ENCODE peak calls at places on chromosomes 2 and 18, in five cellular contexts. One of them, this sample, is unnamed.

GRCh38 chr18:45589559-45590041 is 25.7 kb upstream of the SLC14A2 start:
- DNase-seq in Calu3: no peak
- DNase-seq in endothelial cell: no peak
- DNase-seq in GM06990: no peak
- DNase-seq in CD4-positive, alpha-beta T cell: no peak
- DNase-seq in this sample: no peak

GRCh38 chr2:9230881-9231280 is 24.3 kb downstream of the ASAP2 start:
- DNase-seq in Calu3: no peak
- DNase-seq in endothelial cell: no peak
- DNase-seq in GM06990: no peak
- DNase-seq in CD4-positive, alpha-beta T cell: no peak
- DNase-seq in this sample: no peak

GRCh38 chr2:73111300-73112025 is 1.3 kb downstream of the RAB11FIP5 start:
- DNase-seq in Calu3: peak
- DNase-seq in endothelial cell: peak
- DNase-seq in GM06990: no peak
- DNase-seq in CD4-positive, alpha-beta T cell: no peak
- DNase-seq in this sample: no peak

GRCh38 chr2:45736757-45737704 is 85.6 kb downstream of the PRKCE start:
- DNase-seq in Calu3: no peak
- DNase-seq in endothelial cell: no peak
- DNase-seq in GM06990: no peak
- DNase-seq in CD4-positive, alpha-beta T cell: no peak
- DNase-seq in this sample: no peak

GRCh38 chr2:24077535-24077877 is 1.4 kb upstream of the SF3B6 start:
- DNase-seq in Calu3: no peak
- DNase-seq in endothelial cell: peak
- DNase-seq in GM06990: no peak
- DNase-seq in CD4-positive, alpha-beta T cell: no peak
- DNase-seq in this sample: no peak

GRCh38 chr2:196200557-196200956 is 29.2 kb upstream of the STK17B start:
- DNase-seq in Calu3: no peak
- DNase-seq in endothelial cell: no peak
- DNase-seq in GM06990: peak
- DNase-seq in CD4-positive, alpha-beta T cell: no peak
- DNase-seq in this sample: peak

GRCh38 chr2:219574509-219575311 is 2.6 kb downstream of the INHA start:
- DNase-seq in Calu3: no peak
- DNase-seq in endothelial cell: no peak
- DNase-seq in GM06990: no peak
- DNase-seq in CD4-positive, alpha-beta T cell: no peak
- DNase-seq in this sample: no peak

GRCh38 chr2:23523651-23524260 is 138.8 kb downstream of the KLHL29 start:
- DNase-seq in Calu3: no peak
- DNase-seq in endothelial cell: no peak
- DNase-seq in GM06990: no peak
- DNase-seq in CD4-positive, alpha-beta T cell: no peak
- DNase-seq in this sample: no peak

GRCh38 chr18:13269599-13270011 is 51.0 kb downstream of the LDLRAD4 start:
- DNase-seq in Calu3: no peak
- DNase-seq in endothelial cell: no peak
- DNase-seq in GM06990: no peak
- DNase-seq in CD4-positive, alpha-beta T cell: no peak
- DNase-seq in this sample: no peak

GRCh38 chr2:99217929-99218501 is 37.0 kb downstream of the MRPL30 start:
- DNase-seq in Calu3: no peak
- DNase-seq in endothelial cell: no peak
- DNase-seq in GM06990: no peak
- DNase-seq in CD4-positive, alpha-beta T cell: no peak
- DNase-seq in this sample: no peak

GRCh38 chr2:15666776-15667578 is 75.3 kb downstream of the DDX1 start:
- DNase-seq in Calu3: no peak
- DNase-seq in endothelial cell: no peak
- DNase-seq in GM06990: no peak
- DNase-seq in CD4-positive, alpha-beta T cell: no peak
- DNase-seq in this sample: no peak

GRCh38 chr18:59715966-59716369 is 18.7 kb upstream of the CCBE1 start:
- DNase-seq in Calu3: peak
- DNase-seq in endothelial cell: no peak
- DNase-seq in GM06990: no peak
- DNase-seq in CD4-positive, alpha-beta T cell: no peak
- DNase-seq in this sample: no peak
- TF ChIP-seq CTCF in Calu3: no peak
- TF ChIP-seq CTCF in endothelial cell: no peak
- TF ChIP-seq CTCF in GM06990: no peak
- TF ChIP-seq CTCF in CD4-positive, alpha-beta T cell: no peak
- TF ChIP-seq CTCF in this sample: no peak

GRCh38 chr2:176679306-176679705 is 410.1 kb downstream of the MTX2 start:
- DNase-seq in Calu3: no peak
- DNase-seq in endothelial cell: no peak
- DNase-seq in GM06990: no peak
- DNase-seq in CD4-positive, alpha-beta T cell: no peak
- DNase-seq in this sample: no peak
- TF ChIP-seq CTCF in Calu3: no peak
- TF ChIP-seq CTCF in endothelial cell: no peak
- TF ChIP-seq CTCF in GM06990: peak
- TF ChIP-seq CTCF in CD4-positive, alpha-beta T cell: no peak
- TF ChIP-seq CTCF in this sample: no peak

GRCh38 chr2:224645722-224646121 is 60.6 kb upstream of the CUL3 start:
- DNase-seq in Calu3: peak
- DNase-seq in endothelial cell: no peak
- DNase-seq in GM06990: no peak
- DNase-seq in CD4-positive, alpha-beta T cell: no peak
- DNase-seq in this sample: no peak

GRCh38 chr2:224650815-224651439 is 65.2 kb downstream of the CCDC195 start:
- DNase-seq in Calu3: peak
- DNase-seq in endothelial cell: peak
- DNase-seq in GM06990: no peak
- DNase-seq in CD4-positive, alpha-beta T cell: no peak
- DNase-seq in this sample: peak

GRCh38 chr2:224640694-224641093 is 55.5 kb upstream of the CUL3 start:
- DNase-seq in Calu3: no peak
- DNase-seq in endothelial cell: no peak
- DNase-seq in GM06990: no peak
- DNase-seq in CD4-positive, alpha-beta T cell: no peak
- DNase-seq in this sample: no peak

DNA sequence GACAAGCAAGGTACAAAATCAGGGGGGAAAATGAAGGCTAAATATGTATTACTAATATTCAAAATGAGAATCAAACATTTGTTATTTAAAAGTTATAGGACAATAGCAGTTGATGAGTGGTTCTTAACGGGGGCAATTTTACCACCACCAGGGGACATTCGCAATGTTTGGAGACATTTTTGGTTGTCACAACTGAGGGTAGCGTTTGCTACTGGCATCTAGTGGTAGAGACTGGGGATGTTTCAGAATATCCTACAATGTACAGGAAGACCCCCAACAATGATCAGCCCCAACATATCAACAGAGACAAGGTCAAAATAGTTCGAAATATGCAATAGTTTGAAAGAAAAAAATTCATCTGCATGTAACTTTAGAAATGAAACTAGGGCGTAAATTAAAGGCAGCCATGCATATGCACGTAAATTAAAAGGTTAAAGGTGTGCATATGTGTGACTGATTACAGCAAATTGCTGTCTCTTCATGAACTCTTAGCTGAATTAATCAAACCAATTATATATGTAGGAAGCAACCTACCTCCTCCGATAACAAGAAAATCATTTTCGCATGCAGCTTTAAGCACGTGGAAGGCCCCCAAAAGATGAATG is 61.2 kb upstream of the CUL3 start:
- DNase-seq in Calu3: peak
- DNase-seq in endothelial cell: peak
- DNase-seq in GM06990: no peak
- DNase-seq in CD4-positive, alpha-beta T cell: no peak
- DNase-seq in this sample: peak
- TF ChIP-seq CTCF in Calu3: peak
- TF ChIP-seq CTCF in endothelial cell: peak
- TF ChIP-seq CTCF in GM06990: peak
- TF ChIP-seq CTCF in CD4-positive, alpha-beta T cell: peak
- TF ChIP-seq CTCF in this sample: peak

DNA sequence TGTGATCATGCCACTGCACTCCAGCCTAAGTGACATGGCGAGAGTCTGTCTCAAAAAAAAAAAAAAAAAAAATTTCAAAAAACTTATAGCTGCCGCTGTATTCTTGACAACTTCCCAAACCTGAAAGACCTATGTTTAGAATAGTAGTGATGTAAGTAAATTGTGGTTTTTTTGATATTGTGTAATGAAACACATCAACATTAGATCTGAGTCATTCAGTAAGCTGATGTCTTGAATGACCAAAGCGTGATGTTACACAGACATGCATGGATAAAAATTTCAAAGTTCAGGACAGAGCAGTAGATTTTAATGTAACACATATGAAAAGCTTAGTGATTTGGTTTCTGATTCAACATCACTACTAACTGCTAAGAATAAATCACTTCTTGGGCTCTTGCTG is 69.3 kb upstream of the MEX3C start:
- DNase-seq in Calu3: no peak
- DNase-seq in endothelial cell: no peak
- DNase-seq in GM06990: peak
- DNase-seq in CD4-positive, alpha-beta T cell: no peak
- DNase-seq in this sample: peak
- TF ChIP-seq CTCF in Calu3: no peak
- TF ChIP-seq CTCF in endothelial cell: no peak
- TF ChIP-seq CTCF in GM06990: no peak
- TF ChIP-seq CTCF in CD4-positive, alpha-beta T cell: no peak
- TF ChIP-seq CTCF in this sample: no peak

GRCh38 chr18:10053861-10054260 is 140.0 kb downstream of the VAPA start:
- DNase-seq in Calu3: no peak
- DNase-seq in endothelial cell: no peak
- DNase-seq in GM06990: no peak
- DNase-seq in CD4-positive, alpha-beta T cell: no peak
- DNase-seq in this sample: no peak
- TF ChIP-seq CTCF in Calu3: no peak
- TF ChIP-seq CTCF in endothelial cell: no peak
- TF ChIP-seq CTCF in GM06990: no peak
- TF ChIP-seq CTCF in CD4-positive, alpha-beta T cell: no peak
- TF ChIP-seq CTCF in this sample: no peak

GRCh38 chr2:70959851-70960832 is 18.3 kb upstream of the ANKRD53 start:
- DNase-seq in Calu3: no peak
- DNase-seq in endothelial cell: no peak
- DNase-seq in GM06990: no peak
- DNase-seq in CD4-positive, alpha-beta T cell: no peak
- DNase-seq in this sample: peak
- TF ChIP-seq CTCF in Calu3: peak
- TF ChIP-seq CTCF in endothelial cell: peak
- TF ChIP-seq CTCF in GM06990: peak
- TF ChIP-seq CTCF in CD4-positive, alpha-beta T cell: no peak
- TF ChIP-seq CTCF in this sample: no peak